ENCODE peak calls at places on chromosomes 4 and X, in five cellular contexts. S is HCT116, B is transverse colon, L is body of pancreas, D is stomach. M is an unnamed sample.

GRCh38 chrX:37871626-37872302 is 24.4 kb upstream of the DYNLT3 start:
- DNase-seq in S (peak), B (no peak), L (no peak), D (peak), M (no peak)

GRCh38 chr4:23039813-23040212 is 347.1 kb downstream of the GBA3 start:
- DNase-seq in S (no peak), B (no peak), L (no peak), D (no peak), M (no peak)

GRCh38 chr4:2413821-2414610 is 4.4 kb downstream of the ZFYVE28 start:
- DNase-seq in S (no peak), B (peak), L (no peak), D (peak), M (peak)

GRCh38 chr4:6366581-6366980 is 96.9 kb downstream of the WFS1 start:
- DNase-seq in S (no peak), B (no peak), L (no peak), D (no peak), M (no peak)

GRCh38 chr4:55291227-55291629 is 54.8 kb upstream of the SRD5A3 start:
- DNase-seq in S (no peak), B (no peak), L (no peak), D (no peak), M (no peak)

GRCh38 chr4:65671402-65671801 is 1.1 kb upstream of the EPHA5 start:
- DNase-seq in S (no peak), B (no peak), L (no peak), D (no peak), M (no peak)

GRCh38 chrX:19182785-19183184 is 60.5 kb upstream of the ADGRG2 start:
- DNase-seq in S (no peak), B (no peak), L (no peak), D (no peak), M (no peak)

GRCh38 chr4:40516651-40517050 is 113.0 kb downstream of the RBM47 start:
- DNase-seq in S (no peak), B (peak), L (no peak), D (peak), M (no peak)

GRCh38 chr4:184313058-184313709 is 95.5 kb upstream of the ENPP6 start:
- DNase-seq in S (no peak), B (no peak), L (no peak), D (no peak), M (no peak)

GRCh38 chr4:104235966-104236365 is 258.7 kb downstream of the CXXC4 start:
- DNase-seq in S (no peak), B (no peak), L (no peak), D (no peak), M (no peak)

GRCh38 chrX:12891167-12891566 is 15.3 kb upstream of the TLR8 start:
- DNase-seq in S (no peak), B (no peak), L (no peak), D (no peak), M (no peak)

GRCh38 chrX:84336646-84337045 is 148.6 kb upstream of the RPS6KA6 start:
- DNase-seq in S (no peak), B (no peak), L (no peak), D (no peak), M (no peak)

GRCh38 chrX:123155327-123155726 is 28.8 kb upstream of the GRIA3 start:
- DNase-seq in S (no peak), B (no peak), L (no peak), D (no peak), M (no peak)

GRCh38 chrX:34918091-34918736 is 24.4 kb upstream of the FAM47B start:
- DNase-seq in S (no peak), B (no peak), L (no peak), D (no peak), M (no peak)

GRCh38 chr4:66564901-66565648 is 894.8 kb upstream of the EPHA5 start:
- DNase-seq in S (no peak), B (no peak), L (no peak), D (no peak), M (no peak)

GRCh38 chr4:173039617-173040176 is 128.9 kb upstream of the GALNT7 start:
- DNase-seq in S (no peak), B (no peak), L (peak), D (no peak), M (no peak)

GRCh38 chr4:82050806-82051205 is 323.0 kb downstream of the HNRNPD start:
- DNase-seq in S (no peak), B (no peak), L (no peak), D (no peak), M (no peak)

GRCh38 chr4:156685308-156685707 is 286.3 kb downstream of the PDGFC start:
- DNase-seq in S (no peak), B (no peak), L (no peak), D (no peak), M (no peak)

GRCh38 chr4:174523003-174523693 is 860 bp upstream of the HPGD start:
- DNase-seq in S (no peak), B (peak), L (no peak), D (no peak), M (peak)

GRCh38 chr4:174521800-174522182 is 497 bp downstream of the HPGD start:
- DNase-seq in S (no peak), B (peak), L (peak), D (peak), M (no peak)

GRCh38 chr4:174524242-174524641 is 2.0 kb upstream of the HPGD start:
- DNase-seq in S (no peak), B (peak), L (peak), D (peak), M (no peak)

GRCh38 chr4:174520655-174521054 is 1.6 kb downstream of the HPGD start:
- DNase-seq in S (no peak), B (no peak), L (no peak), D (no peak), M (no peak)

GRCh38 chr4:174522183-174523002 is at the start of gene HPGD:
- DNase-seq in S (no peak), B (peak), L (peak), D (peak), M (peak)
- TF ChIP-seq POLR2A in S (no peak), B (peak), L (no peak), D (no peak), M (peak)

DNA sequence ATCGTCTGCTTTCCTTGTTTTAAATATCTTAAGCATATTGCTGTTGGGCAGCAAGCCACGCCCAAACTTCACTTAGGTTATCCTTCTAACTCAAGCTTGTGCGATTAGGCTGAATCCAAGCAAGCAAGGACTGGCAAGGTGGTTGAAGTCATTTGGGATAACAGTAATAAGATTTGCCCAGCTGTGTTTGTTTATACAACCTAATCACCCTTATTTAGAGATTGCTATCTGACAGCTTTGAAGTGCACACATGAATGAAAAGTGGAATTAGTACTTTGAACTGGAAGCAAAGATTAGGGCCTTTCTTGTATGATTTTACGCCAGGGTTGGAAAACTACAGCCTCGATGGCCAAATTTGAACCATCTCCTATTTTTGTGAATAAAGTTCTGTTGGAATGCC is 182.1 kb downstream of the ASB9 start:
- DNase-seq in S (no peak), B (no peak), L (peak), D (peak), M (no peak)
- TF ChIP-seq CTCF in S (no peak), B (no peak), L (no peak), D (no peak), M (no peak)

DNA sequence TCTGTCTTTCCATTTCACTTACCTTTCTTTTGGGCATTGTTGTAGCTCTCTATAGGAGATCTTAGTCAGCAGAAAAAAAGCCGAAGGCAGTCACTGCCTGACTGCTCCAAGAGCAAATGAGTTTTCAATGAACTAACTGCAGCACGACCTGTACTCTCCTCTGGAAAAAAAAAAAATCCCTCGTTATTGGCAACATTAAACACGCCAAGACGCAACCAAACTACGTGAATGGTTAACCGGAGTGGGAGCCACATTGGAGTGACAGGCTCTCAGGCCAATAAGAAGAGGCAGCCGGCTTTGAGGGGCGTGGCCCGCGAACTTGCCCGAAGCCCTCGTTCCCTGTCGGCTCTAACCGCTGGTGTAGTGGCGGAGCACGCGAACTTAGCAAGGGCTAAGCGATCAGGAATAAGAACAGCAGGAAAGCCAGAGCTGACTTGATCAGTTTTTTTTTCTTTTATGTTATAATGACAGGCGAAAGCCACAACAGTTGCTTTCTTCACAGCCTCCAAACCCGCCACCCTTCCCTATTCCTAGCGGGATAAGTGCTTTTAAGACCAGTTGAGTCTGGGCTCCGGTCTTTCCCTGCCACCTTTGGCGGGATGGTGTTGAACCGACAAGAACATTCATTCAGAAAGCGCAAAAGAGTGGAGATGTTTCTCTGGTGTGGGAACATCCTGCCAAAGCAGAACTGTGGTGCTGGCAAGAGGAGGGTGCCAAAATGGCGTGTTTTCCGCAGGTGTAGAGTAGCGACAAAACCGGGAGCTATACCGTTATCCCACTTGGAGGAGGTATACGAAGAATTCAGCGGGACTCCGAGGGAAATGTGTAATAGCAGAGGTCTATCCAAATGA is 80.0 kb downstream of the HMGN5 start:
- DNase-seq in S (peak), B (peak), L (peak), D (peak), M (peak)
- TF ChIP-seq POLR2A in S (peak), B (peak), L (no peak), D (no peak), M (no peak)

DNA sequence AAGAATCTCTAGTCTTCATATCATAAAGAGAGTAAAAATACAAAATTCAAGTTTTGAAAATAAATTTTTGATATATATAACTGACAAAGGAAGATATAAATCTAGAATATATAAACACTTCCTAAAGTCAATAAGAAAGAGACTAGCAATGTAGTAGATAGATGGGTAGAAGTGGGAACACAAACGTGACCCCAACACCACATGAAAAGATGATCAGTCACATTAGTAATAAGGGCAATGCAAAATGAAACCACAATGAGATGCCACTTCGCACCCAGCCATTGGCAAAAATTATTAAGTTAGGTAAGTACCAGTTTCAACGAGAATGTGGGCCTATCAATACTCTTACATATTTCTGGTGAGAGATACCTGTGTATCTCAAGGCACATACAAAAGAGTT is 106.5 kb downstream of the EGF start:
- DNase-seq in S (no peak), B (no peak), L (no peak), D (no peak), M (no peak)
- TF ChIP-seq CTCF in S (no peak), B (no peak), L (no peak), D (no peak), M (no peak)

GRCh38 chr4:147550626-147551250 is 66.5 kb upstream of the TMEM184C start:
- DNase-seq in S (no peak), B (no peak), L (no peak), D (no peak), M (no peak)
- TF ChIP-seq POLR2A in S (no peak), B (no peak), L (no peak), D (no peak), M (no peak)

DNA sequence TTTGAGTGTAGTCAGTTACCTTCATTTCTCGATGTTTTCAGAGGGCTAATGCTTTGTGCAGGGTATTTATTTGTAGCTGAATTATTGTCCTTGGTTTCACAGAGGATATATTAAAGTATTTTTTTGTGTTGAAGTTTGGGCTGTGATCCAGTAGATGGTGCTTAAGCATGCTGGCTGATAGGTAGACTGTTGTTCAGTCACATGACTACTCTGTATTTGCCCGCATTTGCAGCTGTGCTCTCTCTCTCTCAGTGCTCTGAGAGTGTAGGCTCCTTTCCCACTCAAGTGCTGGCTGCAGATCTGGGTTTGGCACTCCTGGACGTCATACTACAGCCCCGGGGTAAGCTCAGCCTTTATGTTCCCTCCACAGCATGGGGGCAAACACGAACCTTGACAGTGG is 21.7 kb downstream of the RAB40AL start:
- DNase-seq in S (no peak), B (no peak), L (peak), D (no peak), M (no peak)
- TF ChIP-seq CTCF in S (no peak), B (no peak), L (peak), D (no peak), M (no peak)

DNA sequence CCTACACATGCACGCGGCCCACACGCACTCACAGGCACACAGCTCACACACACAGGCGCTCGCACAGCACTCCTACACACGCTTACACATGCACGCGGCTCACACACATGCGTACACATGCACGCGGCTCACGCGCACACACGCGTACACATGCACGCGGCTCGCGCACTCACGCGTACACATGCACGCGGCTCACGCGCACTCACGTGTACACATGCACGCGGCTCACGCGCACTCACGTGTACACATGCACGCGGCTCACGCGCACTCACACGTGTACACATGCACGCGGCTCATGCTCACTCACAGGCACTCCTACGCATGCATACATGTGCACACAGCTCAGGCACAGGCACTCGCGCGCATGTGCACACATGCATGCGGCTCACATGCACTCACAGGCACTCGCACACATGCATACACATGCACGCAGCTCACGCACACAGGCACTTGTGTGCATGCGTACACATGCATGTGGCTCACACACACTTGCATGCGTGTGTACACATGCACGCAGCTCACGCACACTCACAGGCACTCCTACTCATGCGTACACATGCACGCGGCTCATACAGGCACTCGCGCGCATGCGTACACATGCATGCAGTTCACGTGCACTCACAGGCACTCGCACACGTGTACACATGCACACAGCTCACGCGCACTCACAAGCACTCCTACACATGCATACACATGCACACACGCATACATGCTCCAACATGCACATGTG is 44.9 kb downstream of the GAK start:
- DNase-seq in S (no peak), B (no peak), L (no peak), D (no peak), M (no peak)
- TF ChIP-seq POLR2A in S (no peak), B (no peak), L (no peak), D (no peak), M (no peak)

DNA sequence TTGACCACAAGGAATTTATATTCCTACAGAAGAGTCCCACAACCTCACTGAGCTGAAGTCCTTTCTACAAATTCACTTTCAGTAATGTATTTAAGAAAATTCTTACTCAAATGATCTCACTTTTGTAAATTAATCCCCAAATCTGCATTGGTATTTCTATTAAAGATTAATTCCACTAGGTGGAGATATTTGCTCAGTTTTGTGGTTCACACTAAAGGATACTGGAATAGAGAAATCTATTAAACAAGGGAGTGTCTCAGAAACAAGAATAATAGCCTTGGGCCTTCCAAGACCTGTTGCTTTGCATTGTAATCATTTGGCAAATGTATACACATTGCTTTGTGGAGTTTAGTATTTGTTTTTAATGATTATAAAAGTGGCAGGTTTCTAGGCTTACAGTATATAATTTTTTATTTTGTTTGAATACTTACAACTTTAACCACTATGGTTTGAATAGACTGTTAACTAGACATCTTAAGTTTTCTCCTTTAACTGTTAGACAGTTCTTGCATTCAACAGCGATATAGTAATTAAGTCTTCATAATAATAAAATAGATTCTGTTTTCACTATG is 25.9 kb downstream of the CFAP299 start:
- DNase-seq in S (peak), B (no peak), L (no peak), D (no peak), M (no peak)
- TF ChIP-seq CTCF in S (peak), B (peak), L (peak), D (no peak), M (peak)